ENCODE peak calls at places on chromosome 12, in nine cellular contexts. N is mucosa of descending colon; Y is PC-9; A is astrocyte of the spinal cord; B is psoas muscle; V is coronary artery; D is CD8-positive, alpha-beta T cell; C is Peyer's patch; K is kidney. X is an unnamed sample.

GRCh38 chr12:120783197-120783596 is 57.6 kb downstream of the ACADS start:
- DNase-seq in D (no peak), A (peak), Y (no peak), C (no peak), V (no peak), K (no peak), N (no peak), B (no peak), X (no peak)

GRCh38 chr12:57477710-57478681 is 1.7 kb downstream of the ARHGAP9 start:
- DNase-seq in A (no peak), D (peak), B (no peak), N (no peak), C (no peak), Y (no peak), K (no peak), V (no peak), X (no peak)

GRCh38 chr12:112870267-112870980 is 36.3 kb upstream of the OAS1 start:
- DNase-seq in D (no peak), K (no peak), B (no peak), N (no peak), V (peak), A (no peak), C (no peak), Y (no peak), X (no peak)

GRCh38 chr12:63917864-63918742 is 73.6 kb downstream of the SRGAP1 start:
- DNase-seq in K (peak), N (no peak), Y (peak), B (no peak), D (no peak), A (peak), V (no peak), C (peak), X (no peak)

GRCh38 chr12:7498832-7499231 is 4.7 kb downstream of the CD163 start:
- DNase-seq in V (no peak), N (no peak), K (no peak), B (no peak), C (no peak), Y (no peak), A (peak), D (no peak), X (no peak)

GRCh38 chr12:27424631-27425230 is 21.8 kb upstream of the SMCO2 start:
- DNase-seq in Y (peak), V (no peak), D (no peak), B (no peak), C (no peak), A (peak), K (no peak), N (no peak), X (peak)

GRCh38 chr12:124279846-124280360 is 15.0 kb upstream of the RFLNA start:
- DNase-seq in B (no peak), D (no peak), C (no peak), A (peak), V (no peak), K (no peak), Y (no peak), N (no peak), X (no peak)

GRCh38 chr12:41663487-41664258 is 475.6 kb downstream of the PDZRN4 start:
- DNase-seq in N (no peak), B (no peak), Y (no peak), K (no peak), A (peak), C (no peak), D (no peak), V (no peak), X (peak)

GRCh38 chr12:20007331-20007730 is 361.0 kb upstream of the PDE3A start:
- DNase-seq in V (no peak), K (no peak), A (no peak), C (no peak), N (no peak), Y (no peak), B (no peak), D (no peak), X (no peak)

GRCh38 chr12:122672515-122672914 is 30.6 kb downstream of the HCAR2 start:
- DNase-seq in N (no peak), K (no peak), A (no peak), Y (no peak), V (no peak), B (no peak), D (no peak), C (no peak), X (no peak)

GRCh38 chr12:109999649-109999971 is 380 bp downstream of the ANKRD13A start:
- DNase-seq in B (peak), A (no peak), C (no peak), K (peak), V (peak), D (no peak), Y (no peak), N (peak), X (no peak)
- H3K4me3 ChIP-seq in B (peak), A (peak), C (peak), K (peak), V (peak), D (peak), Y (peak), N (peak), X (peak)

GRCh38 chr12:125954362-125954761 is 889.1 kb downstream of the AACS start:
- DNase-seq in V (no peak), B (no peak), K (no peak), C (no peak), N (no peak), D (no peak), A (no peak), Y (no peak), X (no peak)
- TF ChIP-seq CTCF in V (no peak), B (no peak), K (no peak), C (no peak), N (no peak), D (no peak), A (no peak), Y (no peak), X (no peak)

DNA sequence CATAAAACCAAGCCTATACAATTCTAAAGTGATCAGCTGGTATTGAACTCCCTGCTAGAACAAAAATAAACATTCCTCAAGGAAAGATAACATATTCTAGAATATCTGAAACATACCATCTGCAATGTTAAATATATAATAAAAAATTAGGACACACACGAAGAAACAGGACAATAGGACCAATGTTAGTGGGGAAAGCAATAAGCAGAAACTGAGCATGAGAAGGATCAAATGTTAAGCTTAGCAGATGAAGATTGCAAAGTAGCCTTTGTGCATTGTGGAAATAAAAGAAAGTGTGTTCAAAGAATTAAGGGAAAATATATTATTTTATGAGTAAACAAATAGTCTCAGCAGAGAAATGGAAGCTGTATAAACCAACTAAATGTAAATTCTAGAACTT is 180.8 kb downstream of the EPS8 start:
- DNase-seq in C (no peak), N (no peak), D (no peak), A (no peak), Y (no peak), K (no peak), B (no peak), V (no peak), X (no peak)
- H3K4me3 ChIP-seq in C (no peak), N (no peak), D (no peak), A (no peak), Y (no peak), K (no peak), B (no peak), V (no peak), X (no peak)

GRCh38 chr12:21434704-21435103 is 2.8 kb upstream of the PYROXD1 start:
- DNase-seq in A (no peak), D (no peak), K (no peak), Y (no peak), N (no peak), C (no peak), V (no peak), B (no peak), X (no peak)
- TF ChIP-seq CTCF in A (no peak), D (no peak), K (no peak), Y (no peak), N (no peak), C (no peak), V (no peak), B (no peak), X (no peak)

GRCh38 chr12:24111101-24111500 is 161.6 kb upstream of the SOX5 start:
- DNase-seq in D (no peak), V (no peak), B (no peak), C (no peak), Y (no peak), K (no peak), A (peak), N (no peak), X (no peak)
- H3K4me3 ChIP-seq in D (no peak), V (no peak), B (no peak), C (no peak), Y (no peak), K (no peak), A (no peak), N (no peak), X (no peak)

DNA sequence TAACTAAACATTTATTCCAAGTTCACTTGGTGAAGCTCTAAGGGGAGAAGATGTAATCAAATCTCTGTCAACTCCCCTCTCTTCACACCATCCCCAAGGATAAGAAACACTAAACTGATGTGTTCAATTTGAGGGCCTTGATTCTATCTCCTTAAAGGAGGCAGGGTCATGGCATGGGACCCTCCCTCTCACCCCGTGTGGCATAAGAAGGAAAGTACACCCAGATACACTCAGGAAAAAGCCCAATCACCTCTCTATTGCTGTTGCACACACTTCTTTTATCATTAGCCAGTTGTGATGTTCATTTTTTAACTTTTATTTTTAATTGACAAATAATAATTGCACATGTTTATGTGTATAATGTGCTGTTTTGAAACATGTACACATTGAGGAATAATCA is 35.1 kb downstream of the WASHC3 start:
- DNase-seq in A (no peak), N (no peak), Y (no peak), V (no peak), B (no peak), D (no peak), K (no peak), C (no peak), X (no peak)
- TF ChIP-seq CTCF in A (no peak), N (no peak), Y (peak), V (no peak), B (no peak), D (no peak), K (no peak), C (no peak), X (no peak)

GRCh38 chr12:55972045-55972843 is 1.6 kb upstream of the RAB5B start:
- DNase-seq in Y (peak), V (no peak), D (no peak), C (no peak), N (no peak), B (no peak), K (no peak), A (peak), X (no peak)

GRCh38 chr12:55969356-55969755 is 2.7 kb downstream of the CDK2 start:
- DNase-seq in K (no peak), V (no peak), N (no peak), Y (no peak), B (no peak), D (no peak), C (no peak), A (no peak), X (no peak)

GRCh38 chr12:55973598-55974307 is at the start of gene RAB5B:
- DNase-seq in N (peak), C (peak), K (peak), A (peak), Y (peak), B (peak), V (peak), D (peak), X (peak)

GRCh38 chr12:55972906-55973597 is 826 bp upstream of the RAB5B start:
- DNase-seq in N (no peak), A (no peak), K (no peak), C (no peak), D (no peak), B (no peak), Y (no peak), V (no peak), X (no peak)

DNA sequence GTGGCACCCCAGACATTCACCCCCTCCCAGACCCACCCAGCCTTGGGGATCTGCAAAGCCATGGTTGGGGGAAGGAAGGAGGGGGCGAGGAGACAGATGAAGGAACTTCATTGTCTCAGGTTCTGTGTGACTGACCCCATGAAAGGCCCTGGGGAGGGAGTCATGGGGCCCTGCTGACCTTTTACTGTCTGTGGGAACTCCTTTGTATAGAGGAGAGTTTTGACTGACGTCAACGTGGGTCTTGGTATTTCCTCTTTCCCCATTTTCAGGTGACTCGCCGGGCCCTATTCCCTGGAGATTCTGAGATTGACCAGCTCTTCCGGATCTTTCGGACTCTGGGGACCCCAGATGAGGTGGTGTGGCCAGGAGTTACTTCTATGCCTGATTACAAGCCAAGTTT is 3.1 kb upstream of the RAB5B start:
- DNase-seq in D (no peak), Y (no peak), C (no peak), V (no peak), K (no peak), B (no peak), N (no peak), A (no peak), X (no peak)
- H3K4me3 ChIP-seq in D (no peak), Y (no peak), C (no peak), V (no peak), K (no peak), B (no peak), N (no peak), A (no peak), X (no peak)

DNA sequence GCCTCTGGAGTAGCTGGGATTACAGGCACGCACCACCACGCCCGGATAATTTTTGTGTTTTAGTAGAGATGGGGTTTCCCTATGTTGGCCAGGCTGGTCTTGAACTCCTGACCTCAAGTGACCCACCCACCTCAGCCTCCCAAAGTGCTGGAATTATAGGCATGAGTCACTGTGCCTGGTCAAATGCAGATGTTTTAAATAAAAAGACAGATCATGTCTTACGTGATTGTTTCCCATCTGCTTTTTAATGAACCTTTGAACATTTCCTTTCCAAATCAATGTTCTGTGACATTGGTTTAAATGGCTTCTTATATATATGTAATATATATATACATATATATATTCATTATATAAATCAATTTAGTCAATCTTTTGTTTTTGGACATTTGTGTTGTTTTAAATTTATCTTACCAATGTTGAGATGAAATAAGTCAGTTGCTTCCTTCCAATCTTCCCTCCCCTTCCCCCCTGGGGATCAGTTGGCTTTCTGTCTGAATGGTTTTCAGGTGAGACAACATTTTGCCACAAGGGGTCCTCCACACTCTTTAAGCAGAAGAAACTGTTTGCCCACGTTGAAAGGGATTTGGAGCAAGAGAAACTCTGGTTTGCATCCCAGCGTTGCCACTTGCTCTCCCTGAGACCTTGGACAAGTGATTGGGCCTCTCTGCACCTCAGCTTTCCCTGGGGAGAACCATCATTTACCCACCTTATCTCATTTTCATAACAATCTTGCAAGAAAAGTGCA is 47.6 kb upstream of the RBM19 start:
- DNase-seq in N (no peak), A (peak), V (no peak), D (no peak), Y (no peak), C (no peak), B (no peak), K (no peak), X (peak)
- TF ChIP-seq CTCF in N (no peak), A (peak), V (no peak), D (no peak), Y (peak), C (no peak), B (no peak), K (no peak), X (peak)

X was measured in LNCaP clone FGC.